ENCODE peak calls at places on chromosomes 11 and 22, in six cellular contexts. I is activated CD4-positive, alpha-beta T cell treated with anti-CD3 and anti-CD28 coated beads, Interleukin-2, amount 50 U/mL, for 1 hour; H is HT-29; C is MCF 10A; B is pulmonary artery endothelial cell; V is neural crest cell. A is an unnamed sample.

GRCh38 chr11:73404048-73404447 is 27.8 kb downstream of the RELT start:
- DNase-seq in I (no peak), H (peak; percentile 53), C (peak; percentile 49), B (no peak), V (peak; percentile 42), A (no peak)

GRCh38 chr22:49788492-49788891 is 39.2 kb downstream of the BRD1 start:
- DNase-seq in I (no peak), H (no peak), C (no peak), B (no peak), V (no peak), A (no peak)

GRCh38 chr11:116082256-116082655 is 578.0 kb upstream of the CADM1 start:
- DNase-seq in I (no peak), H (no peak), C (no peak), B (no peak), V (no peak), A (no peak)

GRCh38 chr22:36103891-36104290 is 56.7 kb downstream of the APOL3 start:
- DNase-seq in I (no peak), H (no peak), C (no peak), B (no peak), V (no peak), A (no peak)

GRCh38 chr11:63670738-63671321 is 346 bp downstream of the ATL3 start:
- DNase-seq in I (peak; percentile 16), H (peak; percentile 84), C (peak; percentile 58), B (no peak), V (no peak), A (no peak)

GRCh38 chr11:94151903-94152677 is 23.4 kb downstream of the PANX1 start:
- DNase-seq in I (no peak), H (peak; percentile 79), C (peak; percentile 88), B (no peak), V (no peak), A (no peak)

GRCh38 chr11:121479839-121480238 is 27.1 kb upstream of the SORL1-AS1 start:
- DNase-seq in I (no peak), H (no peak), C (no peak), B (no peak), V (no peak), A (no peak)

GRCh38 chr11:2940930-2941821 is 12.0 kb upstream of the PHLDA2 start:
- DNase-seq in I (no peak), H (peak; percentile 84), C (peak; percentile 66), B (no peak), V (no peak), A (no peak)

GRCh38 chr22:45645150-45645525 is 26.5 kb upstream of the ATXN10 start:
- DNase-seq in I (no peak), H (no peak), C (no peak), B (no peak), V (no peak), A (no peak)

GRCh38 chr11:128691802-128692749 is 1.8 kb upstream of the FLI1 start:
- DNase-seq in I (no peak), H (no peak), C (no peak), B (no peak), V (no peak), A (no peak)

GRCh38 chr11:8906629-8907028 is 4.4 kb upstream of the AKIP1 start:
- DNase-seq in I (no peak), H (no peak), C (peak; percentile 84), B (no peak), V (no peak), A (no peak)

GRCh38 chr11:14288189-14288935 is 70.6 kb downstream of the RRAS2 start:
- DNase-seq in I (no peak), H (no peak), C (peak; percentile 39), B (no peak), V (no peak), A (no peak)

GRCh38 chr22:36291831-36292740 is 39.2 kb downstream of the APOL1 start:
- DNase-seq in I (no peak), H (no peak), C (no peak), B (no peak), V (no peak), A (no peak)

GRCh38 chr11:61701298-61701993 is 21.3 kb downstream of the DAGLA start:
- DNase-seq in I (no peak), H (peak; percentile 83), C (no peak), B (no peak), V (peak; percentile 40), A (no peak)

GRCh38 chr11:133934599-133935550 is 21.9 kb downstream of the IGSF9B start:
- DNase-seq in I (no peak), H (peak; percentile 89), C (peak; percentile 91), B (no peak), V (peak; percentile 50), A (no peak)

GRCh38 chr11:67286621-67287333 is 2.3 kb upstream of the ANKRD13D start:
- DNase-seq in I (no peak), H (peak; percentile 22), C (no peak), B (no peak), V (no peak), A (no peak)

GRCh38 chr22:46536559-46537220 is 730 bp downstream of the CELSR1 start:
- DNase-seq in I (no peak), H (no peak), C (no peak), B (no peak), V (no peak), A (no peak)

GRCh38 chr22:49344196-49344595 is 483.5 kb downstream of the BRD1 start:
- DNase-seq in I (no peak), H (no peak), C (no peak), B (no peak), V (no peak), A (no peak)

GRCh38 chr11:113668255-113668654 is 37.9 kb downstream of the TMPRSS5 start:
- DNase-seq in I (no peak), H (peak; percentile 60), C (no peak), B (no peak), V (no peak), A (no peak)

GRCh38 chr22:33000342-33001280 is 57.6 kb downstream of the SYN3 start:
- DNase-seq in I (peak; percentile 8), H (peak; percentile 28), C (peak; percentile 65), B (no peak), V (peak; percentile 81), A (no peak)

GRCh38 chr11:115561116-115561515 is 56.9 kb upstream of the CADM1 start:
- DNase-seq in I (no peak), H (no peak), C (no peak), B (no peak), V (no peak), A (no peak)

GRCh38 chr11:22471405-22471804 is 133.2 kb downstream of the SLC17A6 start:
- DNase-seq in I (no peak), H (no peak), C (no peak), B (no peak), V (no peak), A (no peak)

GRCh38 chr11:132874638-132875037 is 657.7 kb downstream of the OPCML start:
- DNase-seq in I (no peak), H (peak; percentile 77), C (peak; percentile 17), B (no peak), V (no peak), A (no peak)

GRCh38 chr22:33519140-33519973 is 400.9 kb downstream of the LARGE1 start:
- DNase-seq in I (no peak), H (peak; percentile 64), C (no peak), B (no peak), V (peak; percentile 45), A (no peak)

GRCh38 chr22:48574776-48575566 is 1252.7 kb downstream of the BRD1 start:
- DNase-seq in I (no peak), H (no peak), C (no peak), B (no peak), V (peak; percentile 73), A (no peak)

A was measured in vagina.